ENCODE peak calls at places on chromosomes 11 and 22, in eight cellular contexts. One of them, this sample, is unnamed.

GRCh38 chr11:69868871-69869270 is 49.7 kb upstream of the FGF3 start:
- DNase-seq in AG10803: no peak
- DNase-seq in AG04449: no peak
- DNase-seq in psoas muscle: no peak
- DNase-seq in heart left ventricle: no peak
- DNase-seq in GM13976: no peak
- DNase-seq in choroid plexus epithelial cell: no peak
- DNase-seq in pancreas: no peak
- DNase-seq in this sample: no peak

GRCh38 chr22:24170632-24171031 is 10.7 kb upstream of the SUSD2 start:
- DNase-seq in AG10803: no peak
- DNase-seq in AG04449: no peak
- DNase-seq in psoas muscle: no peak
- DNase-seq in heart left ventricle: no peak
- DNase-seq in GM13976: no peak
- DNase-seq in choroid plexus epithelial cell: no peak
- DNase-seq in pancreas: no peak
- DNase-seq in this sample: no peak

GRCh38 chr22:28171135-28171534 is 252.1 kb upstream of the PITPNB start:
- DNase-seq in AG10803: no peak
- DNase-seq in AG04449: no peak
- DNase-seq in psoas muscle: no peak
- DNase-seq in heart left ventricle: no peak
- DNase-seq in GM13976: no peak
- DNase-seq in choroid plexus epithelial cell: peak
- DNase-seq in pancreas: no peak
- DNase-seq in this sample: no peak

GRCh38 chr22:49754674-49755590 is 72.7 kb downstream of the BRD1 start:
- DNase-seq in AG10803: no peak
- DNase-seq in AG04449: no peak
- DNase-seq in psoas muscle: peak
- DNase-seq in heart left ventricle: no peak
- DNase-seq in GM13976: peak
- DNase-seq in choroid plexus epithelial cell: no peak
- DNase-seq in pancreas: peak
- DNase-seq in this sample: no peak

GRCh38 chr11:118221419-118221818 is 3.4 kb downstream of the JAML start:
- DNase-seq in AG10803: no peak
- DNase-seq in AG04449: no peak
- DNase-seq in psoas muscle: no peak
- DNase-seq in heart left ventricle: no peak
- DNase-seq in GM13976: no peak
- DNase-seq in choroid plexus epithelial cell: no peak
- DNase-seq in pancreas: no peak
- DNase-seq in this sample: no peak

GRCh38 chr11:32115406-32115805 is 24.5 kb downstream of the RCN1 start:
- DNase-seq in AG10803: no peak
- DNase-seq in AG04449: no peak
- DNase-seq in psoas muscle: no peak
- DNase-seq in heart left ventricle: no peak
- DNase-seq in GM13976: no peak
- DNase-seq in choroid plexus epithelial cell: no peak
- DNase-seq in pancreas: no peak
- DNase-seq in this sample: no peak

GRCh38 chr22:42930810-42931420 is 73.8 kb upstream of the ARFGAP3 start:
- DNase-seq in AG10803: peak
- DNase-seq in AG04449: no peak
- DNase-seq in psoas muscle: peak
- DNase-seq in heart left ventricle: peak
- DNase-seq in GM13976: no peak
- DNase-seq in choroid plexus epithelial cell: no peak
- DNase-seq in pancreas: no peak
- DNase-seq in this sample: no peak

GRCh38 chr22:33887173-33887572 is 33.1 kb downstream of the LARGE1 start:
- DNase-seq in AG10803: no peak
- DNase-seq in AG04449: no peak
- DNase-seq in psoas muscle: no peak
- DNase-seq in heart left ventricle: no peak
- DNase-seq in GM13976: no peak
- DNase-seq in choroid plexus epithelial cell: no peak
- DNase-seq in pancreas: no peak
- DNase-seq in this sample: no peak

GRCh38 chr11:64760759-64761417 is 1.1 kb upstream of the PYGM start:
- DNase-seq in AG10803: no peak
- DNase-seq in AG04449: no peak
- DNase-seq in psoas muscle: peak
- DNase-seq in heart left ventricle: no peak
- DNase-seq in GM13976: peak
- DNase-seq in choroid plexus epithelial cell: peak
- DNase-seq in pancreas: no peak
- DNase-seq in this sample: no peak

GRCh38 chr11:46490576-46491100 is 99.1 kb upstream of the CHRM4 start:
- DNase-seq in AG10803: peak
- DNase-seq in AG04449: no peak
- DNase-seq in psoas muscle: no peak
- DNase-seq in heart left ventricle: no peak
- DNase-seq in GM13976: no peak
- DNase-seq in choroid plexus epithelial cell: peak
- DNase-seq in pancreas: no peak
- DNase-seq in this sample: no peak

GRCh38 chr11:45104006-45104789 is 42.2 kb upstream of the PRDM11 start:
- DNase-seq in AG10803: no peak
- DNase-seq in AG04449: no peak
- DNase-seq in psoas muscle: no peak
- DNase-seq in heart left ventricle: no peak
- DNase-seq in GM13976: no peak
- DNase-seq in choroid plexus epithelial cell: no peak
- DNase-seq in pancreas: no peak
- DNase-seq in this sample: peak

GRCh38 chr11:5626191-5626590 is 1.4 kb downstream of the TRIM34 start:
- DNase-seq in AG10803: peak
- DNase-seq in AG04449: peak
- DNase-seq in psoas muscle: no peak
- DNase-seq in heart left ventricle: no peak
- DNase-seq in GM13976: no peak
- DNase-seq in choroid plexus epithelial cell: peak
- DNase-seq in pancreas: no peak
- DNase-seq in this sample: no peak

GRCh38 chr22:25362215-25362882 is 142.9 kb downstream of the CRYBB2 start:
- DNase-seq in AG10803: peak
- DNase-seq in AG04449: no peak
- DNase-seq in psoas muscle: peak
- DNase-seq in heart left ventricle: peak
- DNase-seq in GM13976: peak
- DNase-seq in choroid plexus epithelial cell: peak
- DNase-seq in pancreas: peak
- DNase-seq in this sample: no peak

GRCh38 chr11:69909561-69910518 is 90.6 kb upstream of the FGF3 start:
- DNase-seq in AG10803: peak
- DNase-seq in AG04449: no peak
- DNase-seq in psoas muscle: peak
- DNase-seq in heart left ventricle: peak
- DNase-seq in GM13976: peak
- DNase-seq in choroid plexus epithelial cell: peak
- DNase-seq in pancreas: peak
- DNase-seq in this sample: no peak

GRCh38 chr11:65426839-65427690 is 4.5 kb downstream of the NEAT1 start:
- DNase-seq in AG10803: peak
- DNase-seq in AG04449: no peak
- DNase-seq in psoas muscle: peak
- DNase-seq in heart left ventricle: peak
- DNase-seq in GM13976: no peak
- DNase-seq in choroid plexus epithelial cell: peak
- DNase-seq in pancreas: peak
- DNase-seq in this sample: no peak

GRCh38 chr22:19149047-19149883 is 827 bp downstream of the GSC2 start:
- DNase-seq in AG10803: no peak
- DNase-seq in AG04449: no peak
- DNase-seq in psoas muscle: no peak
- DNase-seq in heart left ventricle: no peak
- DNase-seq in GM13976: no peak
- DNase-seq in choroid plexus epithelial cell: no peak
- DNase-seq in pancreas: peak
- DNase-seq in this sample: no peak

GRCh38 chr11:66467034-66467659 is 442 bp downstream of the PELI3 start:
- DNase-seq in AG10803: peak
- DNase-seq in AG04449: no peak
- DNase-seq in psoas muscle: peak
- DNase-seq in heart left ventricle: peak
- DNase-seq in GM13976: peak
- DNase-seq in choroid plexus epithelial cell: peak
- DNase-seq in pancreas: peak
- DNase-seq in this sample: peak
- TF ChIP-seq CTCF in AG10803: peak
- TF ChIP-seq CTCF in AG04449: peak
- TF ChIP-seq CTCF in psoas muscle: peak
- TF ChIP-seq CTCF in heart left ventricle: peak
- TF ChIP-seq CTCF in GM13976: no peak
- TF ChIP-seq CTCF in choroid plexus epithelial cell: peak
- TF ChIP-seq CTCF in pancreas: no peak
- TF ChIP-seq CTCF in this sample: peak

GRCh38 chr11:73625690-73626318 is 20.6 kb upstream of the PLEKHB1 start:
- DNase-seq in AG10803: peak
- DNase-seq in AG04449: no peak
- DNase-seq in psoas muscle: peak
- DNase-seq in heart left ventricle: peak
- DNase-seq in GM13976: peak
- DNase-seq in choroid plexus epithelial cell: peak
- DNase-seq in pancreas: peak
- DNase-seq in this sample: peak
- TF ChIP-seq CTCF in AG10803: peak
- TF ChIP-seq CTCF in AG04449: peak
- TF ChIP-seq CTCF in psoas muscle: peak
- TF ChIP-seq CTCF in heart left ventricle: peak
- TF ChIP-seq CTCF in GM13976: peak
- TF ChIP-seq CTCF in choroid plexus epithelial cell: peak
- TF ChIP-seq CTCF in pancreas: peak
- TF ChIP-seq CTCF in this sample: peak

GRCh38 chr11:57202282-57202681 is 20.5 kb downstream of the LRRC55 start:
- DNase-seq in AG10803: no peak
- DNase-seq in AG04449: no peak
- DNase-seq in psoas muscle: peak
- DNase-seq in heart left ventricle: no peak
- DNase-seq in GM13976: no peak
- DNase-seq in choroid plexus epithelial cell: no peak
- DNase-seq in pancreas: no peak
- DNase-seq in this sample: no peak

GRCh38 chr11:57207160-57207559 is 25.4 kb downstream of the LRRC55 start:
- DNase-seq in AG10803: no peak
- DNase-seq in AG04449: no peak
- DNase-seq in psoas muscle: no peak
- DNase-seq in heart left ventricle: no peak
- DNase-seq in GM13976: no peak
- DNase-seq in choroid plexus epithelial cell: no peak
- DNase-seq in pancreas: no peak
- DNase-seq in this sample: no peak

GRCh38 chr11:57203359-57203758 is 21.6 kb downstream of the LRRC55 start:
- DNase-seq in AG10803: peak
- DNase-seq in AG04449: no peak
- DNase-seq in psoas muscle: peak
- DNase-seq in heart left ventricle: peak
- DNase-seq in GM13976: no peak
- DNase-seq in choroid plexus epithelial cell: no peak
- DNase-seq in pancreas: no peak
- DNase-seq in this sample: no peak

GRCh38 chr11:57203882-57204281 is 22.1 kb downstream of the LRRC55 start:
- DNase-seq in AG10803: no peak
- DNase-seq in AG04449: no peak
- DNase-seq in psoas muscle: no peak
- DNase-seq in heart left ventricle: no peak
- DNase-seq in GM13976: no peak
- DNase-seq in choroid plexus epithelial cell: no peak
- DNase-seq in pancreas: no peak
- DNase-seq in this sample: no peak

DNA sequence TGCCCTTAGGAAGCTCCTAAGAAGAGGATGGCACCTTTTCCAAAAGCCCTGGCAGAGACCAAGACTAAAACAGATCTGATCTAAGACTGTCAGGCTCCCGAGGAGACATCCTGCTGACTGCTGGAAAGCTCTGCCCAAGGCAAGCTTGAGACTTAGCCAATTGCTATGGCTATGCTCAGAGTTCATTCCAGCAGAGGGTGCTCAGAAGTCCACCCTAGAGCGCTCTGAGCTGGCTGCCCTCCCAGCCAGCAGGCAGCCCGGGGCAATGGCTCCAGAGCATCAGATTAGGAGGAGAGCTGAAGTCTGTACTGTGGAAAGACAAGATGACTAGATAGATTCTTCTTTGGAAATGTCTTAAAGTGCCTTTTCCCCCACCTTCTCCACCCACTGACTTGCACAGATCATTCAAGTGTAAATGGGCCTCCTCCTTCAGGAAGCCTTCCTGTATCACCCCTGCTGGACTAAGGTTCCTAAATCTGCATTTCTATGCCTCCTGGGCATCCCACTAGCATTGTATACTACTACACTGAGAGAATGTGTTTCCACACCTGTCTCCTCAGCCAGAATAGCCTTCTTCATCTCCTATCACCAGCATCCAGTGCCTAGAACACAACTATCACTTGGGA is 23.4 kb downstream of the LRRC55 start:
- DNase-seq in AG10803: peak
- DNase-seq in AG04449: peak
- DNase-seq in psoas muscle: peak
- DNase-seq in heart left ventricle: no peak
- DNase-seq in GM13976: no peak
- DNase-seq in choroid plexus epithelial cell: peak
- DNase-seq in pancreas: no peak
- DNase-seq in this sample: no peak
- TF ChIP-seq CTCF in AG10803: peak
- TF ChIP-seq CTCF in AG04449: peak
- TF ChIP-seq CTCF in psoas muscle: peak
- TF ChIP-seq CTCF in heart left ventricle: peak
- TF ChIP-seq CTCF in GM13976: no peak
- TF ChIP-seq CTCF in choroid plexus epithelial cell: no peak
- TF ChIP-seq CTCF in pancreas: no peak
- TF ChIP-seq CTCF in this sample: no peak

GRCh38 chr11:105647780-105648179 is 37.9 kb downstream of the GRIA4 start:
- DNase-seq in AG10803: no peak
- DNase-seq in AG04449: no peak
- DNase-seq in psoas muscle: no peak
- DNase-seq in heart left ventricle: no peak
- DNase-seq in GM13976: no peak
- DNase-seq in choroid plexus epithelial cell: no peak
- DNase-seq in pancreas: no peak
- DNase-seq in this sample: no peak

GRCh38 chr11:105641433-105641832 is 31.6 kb downstream of the GRIA4 start:
- DNase-seq in AG10803: no peak
- DNase-seq in AG04449: no peak
- DNase-seq in psoas muscle: no peak
- DNase-seq in heart left ventricle: no peak
- DNase-seq in GM13976: no peak
- DNase-seq in choroid plexus epithelial cell: no peak
- DNase-seq in pancreas: no peak
- DNase-seq in this sample: no peak

GRCh38 chr11:105648762-105649161 is 38.9 kb downstream of the GRIA4 start:
- DNase-seq in AG10803: no peak
- DNase-seq in AG04449: no peak
- DNase-seq in psoas muscle: no peak
- DNase-seq in heart left ventricle: no peak
- DNase-seq in GM13976: no peak
- DNase-seq in choroid plexus epithelial cell: no peak
- DNase-seq in pancreas: no peak
- DNase-seq in this sample: no peak

GRCh38 chr11:105639527-105639926 is 29.7 kb downstream of the GRIA4 start:
- DNase-seq in AG10803: no peak
- DNase-seq in AG04449: no peak
- DNase-seq in psoas muscle: no peak
- DNase-seq in heart left ventricle: no peak
- DNase-seq in GM13976: no peak
- DNase-seq in choroid plexus epithelial cell: no peak
- DNase-seq in pancreas: no peak
- DNase-seq in this sample: no peak

GRCh38 chr11:105642870-105643269 is 33.0 kb downstream of the GRIA4 start:
- DNase-seq in AG10803: no peak
- DNase-seq in AG04449: no peak
- DNase-seq in psoas muscle: no peak
- DNase-seq in heart left ventricle: no peak
- DNase-seq in GM13976: no peak
- DNase-seq in choroid plexus epithelial cell: no peak
- DNase-seq in pancreas: no peak
- DNase-seq in this sample: no peak
- TF ChIP-seq CTCF in AG10803: no peak
- TF ChIP-seq CTCF in AG04449: no peak
- TF ChIP-seq CTCF in psoas muscle: no peak
- TF ChIP-seq CTCF in heart left ventricle: no peak
- TF ChIP-seq CTCF in GM13976: no peak
- TF ChIP-seq CTCF in choroid plexus epithelial cell: no peak
- TF ChIP-seq CTCF in pancreas: no peak
- TF ChIP-seq CTCF in this sample: no peak

This sample was measured in ascending aorta.